ENCODE peak calls at places on chromosome 10, in four cellular contexts. Z is GM12878, Q is HepG2, A is H1. J is an unnamed sample.

GRCh38 chr10:71359364-71360046 is 37.2 kb upstream of the CDH23 start:
- DNase-seq in A (no peak), Q (no peak), Z (no peak), J (no peak)

GRCh38 chr10:25502453-25502852 is 327.7 kb downstream of the GPR158 start:
- DNase-seq in A (no peak), Q (no peak), Z (no peak), J (no peak)

GRCh38 chr10:104018471-104018870 is 51.5 kb downstream of the SLK start:
- DNase-seq in A (no peak), Z (no peak), Q (no peak), J (no peak)

GRCh38 chr10:60130130-60130579 is 223.8 kb upstream of the CCDC6 start:
- DNase-seq in Z (no peak), Q (no peak), A (no peak), J (peak)

GRCh38 chr10:4332764-4333473 is 493.1 kb upstream of the AKR1E2 start:
- DNase-seq in Q (no peak), Z (no peak), A (no peak), J (no peak)

GRCh38 chr10:10353326-10353725 is 664.3 kb upstream of the CELF2 start:
- DNase-seq in Z (no peak), Q (no peak), A (no peak), J (no peak)

GRCh38 chr10:104328916-104329710 is 9.2 kb downstream of the ITPRIP start:
- DNase-seq in A (no peak), Z (no peak), Q (peak), J (no peak)

GRCh38 chr10:119197921-119198320 is 9.4 kb upstream of the GRK5 start:
- DNase-seq in Q (peak), A (no peak), Z (no peak), J (no peak)

GRCh38 chr10:126663328-126663727 is 7.2 kb downstream of the C10orf90 start:
- DNase-seq in A (no peak), Z (no peak), Q (no peak), J (no peak)

GRCh38 chr10:111087331-111087756 is 10.5 kb downstream of the ADRA2A start:
- DNase-seq in Q (no peak), Z (no peak), A (no peak), J (no peak)

GRCh38 chr10:58320351-58321065 is 14.3 kb upstream of the UBE2D1 start:
- DNase-seq in A (no peak), Z (no peak), Q (no peak), J (no peak)

GRCh38 chr10:21318768-21319167 is 206.7 kb downstream of the SKIDA1 start:
- DNase-seq in Z (no peak), Q (no peak), A (no peak), J (no peak)

GRCh38 chr10:91758303-91759146 is 39.7 kb upstream of the TNKS2 start:
- DNase-seq in Z (peak), A (no peak), Q (peak), J (no peak)

GRCh38 chr10:128278362-128278761 is 152.1 kb upstream of the MKI67 start:
- DNase-seq in Q (no peak), Z (no peak), A (no peak), J (no peak)

GRCh38 chr10:128277267-128277666 is 151.0 kb upstream of the MKI67 start:
- DNase-seq in Q (no peak), A (no peak), Z (no peak), J (no peak)

GRCh38 chr10:128280271-128280670 is 154.0 kb upstream of the MKI67 start:
- DNase-seq in Q (no peak), Z (no peak), A (no peak), J (no peak)

GRCh38 chr10:128286413-128287097 is 160.3 kb upstream of the MKI67 start:
- DNase-seq in A (no peak), Q (no peak), Z (no peak), J (no peak)

GRCh38 chr10:128281343-128281742 is 155.1 kb upstream of the MKI67 start:
- DNase-seq in Q (no peak), Z (no peak), A (no peak), J (no peak)
- H3K9ac ChIP-seq in Q (no peak), Z (no peak), A (no peak), J (no peak)

GRCh38 chr10:28326516-28327493 is 23.9 kb upstream of the MPP7 start:
- DNase-seq in A (no peak), Q (peak), Z (no peak), J (no peak)
- TF ChIP-seq ZNF274 in A (no peak), Q (no peak), Z (no peak), J (no peak)

DNA sequence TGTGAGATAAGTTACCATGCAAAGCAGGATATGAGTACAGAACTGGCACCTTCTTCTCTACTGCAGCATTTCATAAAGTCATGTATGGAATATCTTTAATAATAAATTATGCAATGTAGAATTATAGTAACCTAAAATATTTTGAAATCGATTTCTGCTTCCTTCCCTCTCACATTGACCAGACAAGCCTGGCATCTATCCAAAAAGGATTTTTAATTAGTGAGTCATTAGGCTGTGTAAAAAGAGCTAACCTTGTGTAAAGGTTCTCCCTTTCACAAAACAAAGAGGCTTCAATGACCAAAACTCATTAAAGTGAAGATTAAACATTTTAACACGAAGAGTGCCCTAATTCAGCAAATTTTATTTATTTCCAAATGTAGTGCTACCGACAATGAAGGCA is 48.7 kb upstream of the EXOC6 start:
- DNase-seq in Z (no peak), Q (no peak), A (no peak), J (no peak)
- TF ChIP-seq SUZ12 in Z (no peak), Q (no peak), A (no peak), J (no peak)

GRCh38 chr10:29140151-29140550 is 148.7 kb upstream of the LYZL1 start:
- DNase-seq in Q (no peak), A (no peak), Z (no peak), J (no peak)

GRCh38 chr10:29144126-29144525 is 144.7 kb upstream of the LYZL1 start:
- DNase-seq in Z (no peak), A (no peak), Q (no peak), J (no peak)

GRCh38 chr10:29141761-29142160 is 147.1 kb upstream of the LYZL1 start:
- DNase-seq in Q (no peak), Z (no peak), A (no peak), J (no peak)

GRCh38 chr10:29140991-29141390 is 147.9 kb upstream of the LYZL1 start:
- DNase-seq in A (no peak), Z (no peak), Q (no peak), J (peak)

GRCh38 chr10:29142516-29143314 is 146.2 kb upstream of the LYZL1 start:
- DNase-seq in Q (no peak), Z (no peak), A (no peak), J (no peak)
- H3K9ac ChIP-seq in Q (no peak), Z (no peak), A (peak), J (no peak)

DNA sequence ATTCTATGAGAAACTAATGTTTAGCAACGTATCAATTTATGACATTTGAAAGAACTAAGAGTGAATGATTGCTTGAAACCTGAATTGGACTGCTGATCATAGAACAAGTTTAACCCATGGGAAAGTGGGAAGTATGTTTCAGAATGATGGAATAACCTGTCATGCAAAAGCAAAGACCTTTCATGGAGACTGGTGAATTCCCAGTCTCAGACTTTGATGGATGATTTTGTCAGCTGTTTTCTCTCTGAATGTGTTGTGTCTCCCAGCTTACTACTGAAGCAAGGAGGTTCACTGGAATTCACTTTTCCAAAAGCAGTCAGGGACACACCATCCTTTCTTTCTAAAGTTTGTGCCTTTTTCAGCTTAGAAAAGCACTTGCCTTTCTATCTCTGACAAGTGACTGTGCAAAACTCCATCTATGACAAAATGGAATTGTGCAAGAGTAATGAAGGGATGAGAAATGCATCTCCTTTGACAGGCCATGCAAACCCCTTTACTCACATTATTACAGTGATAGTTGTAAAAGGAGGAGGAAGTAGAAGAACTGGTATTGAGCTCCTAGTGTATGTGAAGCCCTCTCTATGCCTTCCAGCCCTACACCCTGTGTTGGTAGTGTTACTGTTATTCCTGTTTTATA is 176.1 kb downstream of the PRKG1 start:
- DNase-seq in Z (no peak), A (no peak), Q (no peak), J (no peak)
- TF ChIP-seq ZNF274 in Z (no peak), A (no peak), Q (no peak), J (no peak)

GRCh38 chr10:124092270-124093075 is 925 bp downstream of the CHST15 start:
- DNase-seq in Z (no peak), Q (no peak), A (no peak), J (no peak)
- TF ChIP-seq SUZ12 in Z (peak), Q (no peak), A (peak), J (no peak)

DNA sequence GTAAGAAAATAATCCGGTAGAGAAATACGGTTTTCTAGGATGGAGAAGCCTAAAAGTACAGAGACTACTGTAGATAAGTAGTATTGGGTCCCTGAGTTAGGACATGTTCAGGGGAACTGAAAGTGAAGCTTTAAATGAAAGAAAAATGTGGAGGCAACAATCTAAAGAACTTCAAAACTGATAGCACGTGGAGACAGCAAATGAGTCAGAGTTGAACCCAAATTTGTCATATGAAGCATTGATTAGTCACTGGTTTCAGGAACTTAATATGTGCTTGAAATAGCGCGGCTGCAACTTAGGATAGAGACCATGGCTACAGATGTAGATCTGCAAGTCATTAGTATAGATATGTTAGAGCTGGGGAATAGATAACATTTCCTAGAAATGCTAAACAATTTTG is 1138.6 kb upstream of the SORCS1 start:
- DNase-seq in A (no peak), Z (peak), Q (no peak), J (no peak)
- H3K9ac ChIP-seq in A (no peak), Z (no peak), Q (no peak), J (no peak)

DNA sequence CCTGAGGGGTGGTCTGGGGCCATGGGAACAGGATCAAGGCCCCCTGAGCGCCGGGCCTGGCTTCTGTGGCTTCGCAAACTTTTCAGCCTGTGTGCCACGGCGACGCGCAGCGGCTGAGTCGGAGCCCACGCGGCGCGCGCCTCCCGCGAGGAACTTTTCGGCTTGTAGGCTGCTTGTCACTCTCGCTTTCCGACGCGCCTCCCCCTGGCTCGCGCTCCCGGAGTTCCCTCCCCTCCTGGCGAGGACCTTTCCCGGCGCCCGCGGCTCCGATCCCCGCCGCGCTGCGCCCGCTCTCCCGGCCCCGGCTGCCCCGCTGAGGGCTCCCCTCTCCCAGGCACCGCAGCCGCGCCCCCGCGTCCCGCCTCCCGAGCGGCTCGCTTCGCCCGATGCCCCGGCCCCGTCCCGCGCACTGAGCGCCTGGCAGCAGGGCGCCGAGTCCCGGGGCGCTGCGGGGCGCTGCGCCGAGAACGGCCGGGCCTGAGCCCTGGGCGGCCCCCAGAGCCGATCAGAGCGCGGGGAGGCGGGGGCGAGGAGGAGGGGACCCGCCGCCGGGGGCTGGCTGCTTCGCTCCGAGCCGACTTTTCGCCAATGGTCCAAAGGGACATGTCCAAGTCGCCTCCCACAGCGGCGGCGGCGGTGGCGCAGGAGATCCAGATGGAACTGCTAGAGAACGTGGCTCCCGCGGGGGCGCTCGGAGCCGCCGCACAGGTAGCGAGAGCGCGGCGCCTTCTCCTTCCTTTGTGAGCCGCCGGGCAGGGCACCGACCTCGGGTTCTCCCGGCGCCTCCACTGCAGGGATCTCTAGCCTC is at the start of gene CACNB2:
- DNase-seq in A (no peak), Z (no peak), Q (peak), J (no peak)
- TF ChIP-seq ZNF274 in A (no peak), Z (no peak), Q (no peak), J (no peak)

J was measured in NT2/D1.